ENCODE peak calls at places on chromosomes 11 and 22, in eight cellular contexts. One of them, this sample, is unnamed.

GRCh38 chr11:134476435-134477021 is 64.5 kb upstream of the B3GAT1 start:
- DNase-seq in CD8-positive, alpha-beta memory T cell: no peak
- DNase-seq in foreskin fibroblast: peak
- DNase-seq in Peyer's patch: no peak
- DNase-seq in PC-3: peak
- DNase-seq in cardiac fibroblast: no peak
- DNase-seq in spleen: no peak
- DNase-seq in AG10803: no peak
- DNase-seq in this sample: no peak

GRCh38 chr11:30585067-30585891 is 874 bp downstream of the MPPED2 start:
- DNase-seq in CD8-positive, alpha-beta memory T cell: no peak
- DNase-seq in foreskin fibroblast: no peak
- DNase-seq in Peyer's patch: no peak
- DNase-seq in PC-3: no peak
- DNase-seq in cardiac fibroblast: no peak
- DNase-seq in spleen: peak
- DNase-seq in AG10803: no peak
- DNase-seq in this sample: no peak

GRCh38 chr11:104764718-104765045 is 133.6 kb downstream of the CASP12 start:
- DNase-seq in CD8-positive, alpha-beta memory T cell: no peak
- DNase-seq in foreskin fibroblast: no peak
- DNase-seq in Peyer's patch: no peak
- DNase-seq in PC-3: no peak
- DNase-seq in cardiac fibroblast: no peak
- DNase-seq in spleen: no peak
- DNase-seq in AG10803: no peak
- DNase-seq in this sample: no peak

GRCh38 chr11:58591659-58592058 is 12.8 kb downstream of the ZFP91 start:
- DNase-seq in CD8-positive, alpha-beta memory T cell: no peak
- DNase-seq in foreskin fibroblast: no peak
- DNase-seq in Peyer's patch: no peak
- DNase-seq in PC-3: no peak
- DNase-seq in cardiac fibroblast: no peak
- DNase-seq in spleen: no peak
- DNase-seq in AG10803: no peak
- DNase-seq in this sample: no peak

GRCh38 chr11:17790453-17790852 is 55.9 kb downstream of the KCNC1 start:
- DNase-seq in CD8-positive, alpha-beta memory T cell: no peak
- DNase-seq in foreskin fibroblast: peak
- DNase-seq in Peyer's patch: no peak
- DNase-seq in PC-3: peak
- DNase-seq in cardiac fibroblast: peak
- DNase-seq in spleen: no peak
- DNase-seq in AG10803: peak
- DNase-seq in this sample: no peak

GRCh38 chr11:70671611-70672010 is 273.3 kb downstream of the CTTN start:
- DNase-seq in CD8-positive, alpha-beta memory T cell: no peak
- DNase-seq in foreskin fibroblast: no peak
- DNase-seq in Peyer's patch: no peak
- DNase-seq in PC-3: no peak
- DNase-seq in cardiac fibroblast: no peak
- DNase-seq in spleen: no peak
- DNase-seq in AG10803: no peak
- DNase-seq in this sample: no peak

GRCh38 chr11:83185767-83186166 is 7.7 kb upstream of the ANKRD42 start:
- DNase-seq in CD8-positive, alpha-beta memory T cell: no peak
- DNase-seq in foreskin fibroblast: no peak
- DNase-seq in Peyer's patch: no peak
- DNase-seq in PC-3: no peak
- DNase-seq in cardiac fibroblast: no peak
- DNase-seq in spleen: no peak
- DNase-seq in AG10803: no peak
- DNase-seq in this sample: no peak

GRCh38 chr11:34638897-34639296 is 18.0 kb downstream of the EHF start:
- DNase-seq in CD8-positive, alpha-beta memory T cell: no peak
- DNase-seq in foreskin fibroblast: no peak
- DNase-seq in Peyer's patch: no peak
- DNase-seq in PC-3: no peak
- DNase-seq in cardiac fibroblast: no peak
- DNase-seq in spleen: no peak
- DNase-seq in AG10803: no peak
- DNase-seq in this sample: no peak

GRCh38 chr11:44760917-44761545 is 34.3 kb downstream of the TSPAN18 start:
- DNase-seq in CD8-positive, alpha-beta memory T cell: no peak
- DNase-seq in foreskin fibroblast: peak
- DNase-seq in Peyer's patch: no peak
- DNase-seq in PC-3: peak
- DNase-seq in cardiac fibroblast: peak
- DNase-seq in spleen: no peak
- DNase-seq in AG10803: peak
- DNase-seq in this sample: no peak

GRCh38 chr11:2273771-2274170 is 3.4 kb upstream of the ASCL2 start:
- DNase-seq in CD8-positive, alpha-beta memory T cell: no peak
- DNase-seq in foreskin fibroblast: no peak
- DNase-seq in Peyer's patch: peak
- DNase-seq in PC-3: peak
- DNase-seq in cardiac fibroblast: no peak
- DNase-seq in spleen: no peak
- DNase-seq in AG10803: no peak
- DNase-seq in this sample: no peak

GRCh38 chr22:19147193-19147780 is 2.8 kb downstream of the GSC2 start:
- DNase-seq in CD8-positive, alpha-beta memory T cell: no peak
- DNase-seq in foreskin fibroblast: no peak
- DNase-seq in Peyer's patch: no peak
- DNase-seq in PC-3: no peak
- DNase-seq in cardiac fibroblast: no peak
- DNase-seq in spleen: peak
- DNase-seq in AG10803: no peak
- DNase-seq in this sample: no peak

DNA sequence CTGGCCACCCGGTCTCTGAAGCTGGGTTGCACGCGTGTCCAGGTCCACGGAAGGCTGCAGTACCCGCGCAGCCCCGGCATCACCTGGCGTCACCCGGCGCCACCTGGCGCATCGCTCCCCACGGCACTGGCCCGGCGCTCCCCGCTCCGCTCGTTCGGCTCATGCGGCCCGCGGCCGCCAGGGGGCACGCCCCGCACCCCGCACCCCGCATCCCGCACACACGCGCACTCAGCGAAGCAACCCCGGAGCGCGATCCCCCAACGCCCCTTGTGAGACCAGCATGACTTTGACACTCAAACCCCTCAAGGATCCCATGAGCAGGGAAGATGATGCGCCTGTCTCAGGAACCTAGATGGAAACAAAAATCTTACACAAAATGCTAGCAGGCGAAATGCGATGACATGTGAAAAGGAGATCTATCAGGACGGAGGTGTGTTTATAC is 11.9 kb downstream of the B3GNT6 start:
- DNase-seq in CD8-positive, alpha-beta memory T cell: peak
- DNase-seq in foreskin fibroblast: peak
- DNase-seq in Peyer's patch: no peak
- DNase-seq in PC-3: peak
- DNase-seq in cardiac fibroblast: peak
- DNase-seq in spleen: no peak
- DNase-seq in AG10803: no peak
- DNase-seq in this sample: no peak
- H3K4me3 ChIP-seq in CD8-positive, alpha-beta memory T cell: no peak
- H3K4me3 ChIP-seq in foreskin fibroblast: no peak
- H3K4me3 ChIP-seq in Peyer's patch: no peak
- H3K4me3 ChIP-seq in PC-3: peak
- H3K4me3 ChIP-seq in cardiac fibroblast: no peak
- H3K4me3 ChIP-seq in spleen: peak
- H3K4me3 ChIP-seq in AG10803: no peak
- H3K4me3 ChIP-seq in this sample: no peak

GRCh38 chr11:46350695-46351094 is 3.4 kb downstream of the DGKZ start:
- DNase-seq in CD8-positive, alpha-beta memory T cell: no peak
- DNase-seq in foreskin fibroblast: peak
- DNase-seq in Peyer's patch: no peak
- DNase-seq in PC-3: no peak
- DNase-seq in cardiac fibroblast: no peak
- DNase-seq in spleen: no peak
- DNase-seq in AG10803: no peak
- DNase-seq in this sample: no peak

GRCh38 chr11:46347637-46348311 is 511 bp downstream of the DGKZ start:
- DNase-seq in CD8-positive, alpha-beta memory T cell: no peak
- DNase-seq in foreskin fibroblast: peak
- DNase-seq in Peyer's patch: no peak
- DNase-seq in PC-3: no peak
- DNase-seq in cardiac fibroblast: no peak
- DNase-seq in spleen: peak
- DNase-seq in AG10803: no peak
- DNase-seq in this sample: no peak

GRCh38 chr11:46346886-46347636 is at the start of gene DGKZ:
- DNase-seq in CD8-positive, alpha-beta memory T cell: peak
- DNase-seq in foreskin fibroblast: peak
- DNase-seq in Peyer's patch: peak
- DNase-seq in PC-3: peak
- DNase-seq in cardiac fibroblast: peak
- DNase-seq in spleen: peak
- DNase-seq in AG10803: peak
- DNase-seq in this sample: no peak

GRCh38 chr11:46348566-46348981 is 1.3 kb downstream of the DGKZ start:
- DNase-seq in CD8-positive, alpha-beta memory T cell: no peak
- DNase-seq in foreskin fibroblast: no peak
- DNase-seq in Peyer's patch: no peak
- DNase-seq in PC-3: no peak
- DNase-seq in cardiac fibroblast: no peak
- DNase-seq in spleen: no peak
- DNase-seq in AG10803: no peak
- DNase-seq in this sample: peak

GRCh38 chr11:46348986-46349401 is 1.7 kb downstream of the DGKZ start:
- DNase-seq in CD8-positive, alpha-beta memory T cell: peak
- DNase-seq in foreskin fibroblast: no peak
- DNase-seq in Peyer's patch: peak
- DNase-seq in PC-3: no peak
- DNase-seq in cardiac fibroblast: no peak
- DNase-seq in spleen: peak
- DNase-seq in AG10803: no peak
- DNase-seq in this sample: peak
- H3K4me3 ChIP-seq in CD8-positive, alpha-beta memory T cell: peak
- H3K4me3 ChIP-seq in foreskin fibroblast: peak
- H3K4me3 ChIP-seq in Peyer's patch: peak
- H3K4me3 ChIP-seq in PC-3: peak
- H3K4me3 ChIP-seq in cardiac fibroblast: no peak
- H3K4me3 ChIP-seq in spleen: peak
- H3K4me3 ChIP-seq in AG10803: peak
- H3K4me3 ChIP-seq in this sample: no peak

GRCh38 chr22:29307658-29308147 is 1.3 kb downstream of the GAS2L1 start:
- DNase-seq in CD8-positive, alpha-beta memory T cell: no peak
- DNase-seq in foreskin fibroblast: no peak
- DNase-seq in Peyer's patch: no peak
- DNase-seq in PC-3: peak
- DNase-seq in cardiac fibroblast: no peak
- DNase-seq in spleen: no peak
- DNase-seq in AG10803: no peak
- DNase-seq in this sample: no peak
- H3K4me3 ChIP-seq in CD8-positive, alpha-beta memory T cell: no peak
- H3K4me3 ChIP-seq in foreskin fibroblast: peak
- H3K4me3 ChIP-seq in Peyer's patch: peak
- H3K4me3 ChIP-seq in PC-3: peak
- H3K4me3 ChIP-seq in cardiac fibroblast: peak
- H3K4me3 ChIP-seq in spleen: peak
- H3K4me3 ChIP-seq in AG10803: peak
- H3K4me3 ChIP-seq in this sample: peak

GRCh38 chr11:62553839-62554361 is 7.3 kb upstream of the AHNAK start:
- DNase-seq in CD8-positive, alpha-beta memory T cell: no peak
- DNase-seq in foreskin fibroblast: peak
- DNase-seq in Peyer's patch: no peak
- DNase-seq in PC-3: peak
- DNase-seq in cardiac fibroblast: no peak
- DNase-seq in spleen: no peak
- DNase-seq in AG10803: peak
- DNase-seq in this sample: peak
- H3K4me3 ChIP-seq in CD8-positive, alpha-beta memory T cell: no peak
- H3K4me3 ChIP-seq in foreskin fibroblast: peak
- H3K4me3 ChIP-seq in Peyer's patch: peak
- H3K4me3 ChIP-seq in PC-3: peak
- H3K4me3 ChIP-seq in cardiac fibroblast: no peak
- H3K4me3 ChIP-seq in spleen: peak
- H3K4me3 ChIP-seq in AG10803: peak
- H3K4me3 ChIP-seq in this sample: no peak

GRCh38 chr11:118635237-118635591 is 27.8 kb downstream of the PHLDB1 start:
- DNase-seq in CD8-positive, alpha-beta memory T cell: no peak
- DNase-seq in foreskin fibroblast: no peak
- DNase-seq in Peyer's patch: no peak
- DNase-seq in PC-3: no peak
- DNase-seq in cardiac fibroblast: no peak
- DNase-seq in spleen: no peak
- DNase-seq in AG10803: no peak
- DNase-seq in this sample: no peak
- H3K4me3 ChIP-seq in CD8-positive, alpha-beta memory T cell: no peak
- H3K4me3 ChIP-seq in foreskin fibroblast: no peak
- H3K4me3 ChIP-seq in Peyer's patch: peak
- H3K4me3 ChIP-seq in PC-3: peak
- H3K4me3 ChIP-seq in cardiac fibroblast: no peak
- H3K4me3 ChIP-seq in spleen: peak
- H3K4me3 ChIP-seq in AG10803: no peak
- H3K4me3 ChIP-seq in this sample: no peak

This sample was measured in RWPE2.